ENCODE peak calls at places on chromosomes 12 and 14, in eight cellular contexts. One of them, this sample, is unnamed.

GRCh38 chr14:51597511-51597920 is 54.2 kb upstream of the FRMD6 start:
- DNase-seq in neural progenitor cell: no peak
- DNase-seq in omental fat pad: no peak
- DNase-seq in H9: no peak
- DNase-seq in NB4: no peak
- DNase-seq in astrocyte of the spinal cord: no peak
- DNase-seq in coronary artery: no peak
- DNase-seq in transverse colon: no peak
- DNase-seq in this sample: no peak

GRCh38 chr12:102023343-102023930 is 38.4 kb downstream of the WASHC3 start:
- DNase-seq in astrocyte of the spinal cord: peak
- DNase-seq in H9: no peak
- DNase-seq in coronary artery: no peak
- DNase-seq in omental fat pad: no peak
- DNase-seq in transverse colon: no peak
- DNase-seq in NB4: peak
- DNase-seq in neural progenitor cell: no peak
- DNase-seq in this sample: no peak

GRCh38 chr12:76820888-76821482 is 57.1 kb downstream of the ZDHHC17 start:
- DNase-seq in coronary artery: no peak
- DNase-seq in neural progenitor cell: peak
- DNase-seq in transverse colon: peak
- DNase-seq in astrocyte of the spinal cord: peak
- DNase-seq in NB4: peak
- DNase-seq in omental fat pad: no peak
- DNase-seq in H9: peak
- DNase-seq in this sample: peak

GRCh38 chr12:90858261-90858660 is 96.7 kb downstream of the CCER1 start:
- DNase-seq in coronary artery: no peak
- DNase-seq in neural progenitor cell: peak
- DNase-seq in astrocyte of the spinal cord: peak
- DNase-seq in transverse colon: peak
- DNase-seq in NB4: no peak
- DNase-seq in H9: no peak
- DNase-seq in omental fat pad: no peak
- DNase-seq in this sample: peak

GRCh38 chr14:34956906-34957305 is 25.9 kb upstream of the SRP54 start:
- DNase-seq in transverse colon: no peak
- DNase-seq in NB4: no peak
- DNase-seq in coronary artery: no peak
- DNase-seq in astrocyte of the spinal cord: no peak
- DNase-seq in neural progenitor cell: no peak
- DNase-seq in H9: no peak
- DNase-seq in omental fat pad: no peak
- DNase-seq in this sample: no peak

GRCh38 chr12:43444940-43445564 is 107.0 kb downstream of the ADAMTS20 start:
- DNase-seq in neural progenitor cell: peak
- DNase-seq in H9: peak
- DNase-seq in transverse colon: peak
- DNase-seq in astrocyte of the spinal cord: peak
- DNase-seq in NB4: peak
- DNase-seq in coronary artery: no peak
- DNase-seq in omental fat pad: peak
- DNase-seq in this sample: peak

GRCh38 chr12:26246483-26247164 is 51.3 kb downstream of the SSPN start:
- DNase-seq in neural progenitor cell: no peak
- DNase-seq in transverse colon: peak
- DNase-seq in omental fat pad: no peak
- DNase-seq in astrocyte of the spinal cord: no peak
- DNase-seq in NB4: no peak
- DNase-seq in H9: no peak
- DNase-seq in coronary artery: no peak
- DNase-seq in this sample: peak

GRCh38 chr14:78164226-78164853 is 5.8 kb upstream of the NRXN3 start:
- DNase-seq in transverse colon: peak
- DNase-seq in NB4: peak
- DNase-seq in astrocyte of the spinal cord: no peak
- DNase-seq in omental fat pad: no peak
- DNase-seq in neural progenitor cell: peak
- DNase-seq in H9: peak
- DNase-seq in coronary artery: no peak
- DNase-seq in this sample: peak

GRCh38 chr14:34258318-34258717 is 203.7 kb downstream of the SPTSSA start:
- DNase-seq in H9: no peak
- DNase-seq in astrocyte of the spinal cord: peak
- DNase-seq in transverse colon: no peak
- DNase-seq in coronary artery: no peak
- DNase-seq in neural progenitor cell: no peak
- DNase-seq in omental fat pad: no peak
- DNase-seq in NB4: no peak
- DNase-seq in this sample: peak

GRCh38 chr12:133081408-133081806 is 684 bp downstream of the ZNF140 start:
- DNase-seq in transverse colon: peak
- DNase-seq in NB4: peak
- DNase-seq in H9: no peak
- DNase-seq in omental fat pad: no peak
- DNase-seq in coronary artery: no peak
- DNase-seq in neural progenitor cell: no peak
- DNase-seq in astrocyte of the spinal cord: no peak
- DNase-seq in this sample: no peak

DNA sequence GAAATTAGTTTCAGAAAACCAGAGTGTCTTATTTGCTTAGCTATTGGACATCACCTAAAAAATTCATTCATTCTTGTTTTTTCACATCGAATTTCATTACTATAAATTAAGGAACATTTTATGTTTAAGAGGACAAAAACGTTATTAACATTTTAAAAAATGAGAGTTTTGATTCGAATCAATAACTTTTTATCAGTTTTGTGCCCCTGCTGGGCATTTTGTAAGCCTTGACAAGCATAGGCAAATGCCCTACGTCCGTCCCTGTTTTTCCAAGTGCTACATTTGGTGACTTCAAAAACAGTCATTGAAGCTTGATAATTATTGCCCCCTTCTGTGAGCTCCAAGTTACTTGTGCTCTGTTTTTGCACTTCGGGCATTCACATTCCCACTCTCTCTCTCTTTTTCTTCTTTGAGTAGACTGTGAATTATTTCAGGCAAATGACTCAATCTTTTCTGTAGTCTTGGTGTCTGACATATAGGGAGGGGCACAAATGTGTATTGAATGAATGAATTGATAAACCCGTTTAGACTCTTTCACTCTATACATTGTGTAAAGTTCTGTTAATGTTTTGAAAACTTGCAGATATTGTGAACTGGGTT is 1.2 kb downstream of the APAF1 start:
- DNase-seq in astrocyte of the spinal cord: peak
- DNase-seq in omental fat pad: no peak
- DNase-seq in neural progenitor cell: peak
- DNase-seq in coronary artery: no peak
- DNase-seq in NB4: peak
- DNase-seq in H9: no peak
- DNase-seq in transverse colon: no peak
- DNase-seq in this sample: peak
- TF ChIP-seq CTCF in astrocyte of the spinal cord: no peak
- TF ChIP-seq CTCF in omental fat pad: no peak
- TF ChIP-seq CTCF in neural progenitor cell: peak
- TF ChIP-seq CTCF in coronary artery: no peak
- TF ChIP-seq CTCF in NB4: peak
- TF ChIP-seq CTCF in H9: no peak
- TF ChIP-seq CTCF in transverse colon: no peak
- TF ChIP-seq CTCF in this sample: no peak

GRCh38 chr12:109449845-109450532 is 27.1 kb downstream of the KCTD10 start:
- DNase-seq in transverse colon: peak
- DNase-seq in H9: no peak
- DNase-seq in astrocyte of the spinal cord: no peak
- DNase-seq in omental fat pad: no peak
- DNase-seq in coronary artery: no peak
- DNase-seq in neural progenitor cell: no peak
- DNase-seq in NB4: no peak
- DNase-seq in this sample: no peak
- TF ChIP-seq CTCF in transverse colon: peak
- TF ChIP-seq CTCF in H9: no peak
- TF ChIP-seq CTCF in astrocyte of the spinal cord: peak
- TF ChIP-seq CTCF in omental fat pad: no peak
- TF ChIP-seq CTCF in coronary artery: no peak
- TF ChIP-seq CTCF in neural progenitor cell: no peak
- TF ChIP-seq CTCF in NB4: no peak
- TF ChIP-seq CTCF in this sample: no peak

GRCh38 chr14:67497716-67498115 is 9.2 kb upstream of the TMEM229B start:
- DNase-seq in NB4: no peak
- DNase-seq in H9: no peak
- DNase-seq in neural progenitor cell: no peak
- DNase-seq in transverse colon: no peak
- DNase-seq in omental fat pad: no peak
- DNase-seq in astrocyte of the spinal cord: no peak
- DNase-seq in coronary artery: no peak
- DNase-seq in this sample: no peak
- TF ChIP-seq CTCF in NB4: no peak
- TF ChIP-seq CTCF in H9: no peak
- TF ChIP-seq CTCF in neural progenitor cell: no peak
- TF ChIP-seq CTCF in transverse colon: no peak
- TF ChIP-seq CTCF in omental fat pad: no peak
- TF ChIP-seq CTCF in astrocyte of the spinal cord: no peak
- TF ChIP-seq CTCF in coronary artery: no peak
- TF ChIP-seq CTCF in this sample: no peak

GRCh38 chr12:96719671-96720362 is 187.2 kb upstream of the NEDD1 start:
- DNase-seq in omental fat pad: no peak
- DNase-seq in coronary artery: no peak
- DNase-seq in H9: no peak
- DNase-seq in NB4: peak
- DNase-seq in astrocyte of the spinal cord: peak
- DNase-seq in neural progenitor cell: no peak
- DNase-seq in transverse colon: peak
- DNase-seq in this sample: peak

GRCh38 chr12:96720363-96720705 is 186.7 kb upstream of the NEDD1 start:
- DNase-seq in NB4: peak
- DNase-seq in H9: peak
- DNase-seq in omental fat pad: no peak
- DNase-seq in coronary artery: no peak
- DNase-seq in neural progenitor cell: no peak
- DNase-seq in transverse colon: peak
- DNase-seq in astrocyte of the spinal cord: no peak
- DNase-seq in this sample: peak
- TF ChIP-seq CTCF in NB4: no peak
- TF ChIP-seq CTCF in H9: peak
- TF ChIP-seq CTCF in omental fat pad: no peak
- TF ChIP-seq CTCF in coronary artery: no peak
- TF ChIP-seq CTCF in neural progenitor cell: no peak
- TF ChIP-seq CTCF in transverse colon: no peak
- TF ChIP-seq CTCF in astrocyte of the spinal cord: peak
- TF ChIP-seq CTCF in this sample: no peak

DNA sequence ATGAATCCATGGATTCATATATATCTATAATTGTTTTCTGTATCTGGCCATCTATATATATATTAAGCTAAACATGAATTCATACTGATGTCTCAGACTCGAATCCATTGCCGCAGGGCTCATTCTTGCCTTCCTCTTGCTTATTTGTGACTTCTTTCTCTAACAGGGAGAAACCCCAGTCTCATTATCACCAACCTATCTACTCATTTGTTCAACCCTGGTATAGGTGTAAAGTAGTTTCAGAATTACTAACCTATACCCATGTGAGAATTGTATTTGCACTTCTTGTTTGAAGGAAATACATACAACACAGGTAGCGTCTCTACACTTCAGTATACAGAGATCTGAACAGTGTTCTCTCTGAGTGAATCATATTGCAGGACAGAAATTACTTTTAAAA is 77.7 kb downstream of the PTPN11 start:
- DNase-seq in omental fat pad: no peak
- DNase-seq in transverse colon: no peak
- DNase-seq in coronary artery: no peak
- DNase-seq in NB4: no peak
- DNase-seq in neural progenitor cell: no peak
- DNase-seq in H9: no peak
- DNase-seq in astrocyte of the spinal cord: no peak
- DNase-seq in this sample: no peak
- TF ChIP-seq CTCF in omental fat pad: no peak
- TF ChIP-seq CTCF in transverse colon: no peak
- TF ChIP-seq CTCF in coronary artery: no peak
- TF ChIP-seq CTCF in NB4: no peak
- TF ChIP-seq CTCF in neural progenitor cell: no peak
- TF ChIP-seq CTCF in H9: no peak
- TF ChIP-seq CTCF in astrocyte of the spinal cord: no peak
- TF ChIP-seq CTCF in this sample: no peak

GRCh38 chr14:57161583-57161982 is 107.1 kb downstream of the EXOC5 start:
- DNase-seq in coronary artery: no peak
- DNase-seq in NB4: no peak
- DNase-seq in omental fat pad: no peak
- DNase-seq in neural progenitor cell: no peak
- DNase-seq in H9: no peak
- DNase-seq in astrocyte of the spinal cord: no peak
- DNase-seq in transverse colon: no peak
- DNase-seq in this sample: no peak
- TF ChIP-seq CTCF in coronary artery: no peak
- TF ChIP-seq CTCF in NB4: no peak
- TF ChIP-seq CTCF in omental fat pad: no peak
- TF ChIP-seq CTCF in neural progenitor cell: no peak
- TF ChIP-seq CTCF in H9: no peak
- TF ChIP-seq CTCF in astrocyte of the spinal cord: no peak
- TF ChIP-seq CTCF in transverse colon: no peak
- TF ChIP-seq CTCF in this sample: no peak

GRCh38 chr14:97978336-97978735 is 1181.2 kb downstream of the VRK1 start:
- DNase-seq in omental fat pad: no peak
- DNase-seq in transverse colon: peak
- DNase-seq in neural progenitor cell: peak
- DNase-seq in NB4: peak
- DNase-seq in astrocyte of the spinal cord: peak
- DNase-seq in H9: peak
- DNase-seq in coronary artery: peak
- DNase-seq in this sample: peak
- TF ChIP-seq CTCF in omental fat pad: no peak
- TF ChIP-seq CTCF in transverse colon: peak
- TF ChIP-seq CTCF in neural progenitor cell: peak
- TF ChIP-seq CTCF in NB4: peak
- TF ChIP-seq CTCF in astrocyte of the spinal cord: peak
- TF ChIP-seq CTCF in H9: peak
- TF ChIP-seq CTCF in coronary artery: no peak
- TF ChIP-seq CTCF in this sample: peak

GRCh38 chr12:103494388-103494787 is 1.4 kb downstream of the C12orf42 start:
- DNase-seq in neural progenitor cell: no peak
- DNase-seq in coronary artery: no peak
- DNase-seq in NB4: no peak
- DNase-seq in H9: no peak
- DNase-seq in omental fat pad: no peak
- DNase-seq in transverse colon: no peak
- DNase-seq in astrocyte of the spinal cord: no peak
- DNase-seq in this sample: no peak

GRCh38 chr12:103495158-103495782 is 498 bp downstream of the C12orf42 start:
- DNase-seq in transverse colon: peak
- DNase-seq in neural progenitor cell: peak
- DNase-seq in astrocyte of the spinal cord: no peak
- DNase-seq in NB4: no peak
- DNase-seq in H9: peak
- DNase-seq in omental fat pad: no peak
- DNase-seq in coronary artery: no peak
- DNase-seq in this sample: no peak

GRCh38 chr12:103493199-103493598 is 2.6 kb downstream of the C12orf42 start:
- DNase-seq in coronary artery: no peak
- DNase-seq in astrocyte of the spinal cord: no peak
- DNase-seq in NB4: no peak
- DNase-seq in transverse colon: no peak
- DNase-seq in neural progenitor cell: no peak
- DNase-seq in H9: no peak
- DNase-seq in omental fat pad: no peak
- DNase-seq in this sample: peak

GRCh38 chr12:103498990-103499389 is 3.2 kb upstream of the C12orf42 start:
- DNase-seq in neural progenitor cell: no peak
- DNase-seq in NB4: no peak
- DNase-seq in transverse colon: no peak
- DNase-seq in omental fat pad: no peak
- DNase-seq in coronary artery: no peak
- DNase-seq in astrocyte of the spinal cord: no peak
- DNase-seq in H9: no peak
- DNase-seq in this sample: no peak

GRCh38 chr12:103495783-103496456 is at the start of gene C12orf42:
- DNase-seq in NB4: no peak
- DNase-seq in omental fat pad: no peak
- DNase-seq in coronary artery: no peak
- DNase-seq in H9: peak
- DNase-seq in astrocyte of the spinal cord: no peak
- DNase-seq in neural progenitor cell: peak
- DNase-seq in transverse colon: peak
- DNase-seq in this sample: peak
- TF ChIP-seq CTCF in NB4: peak
- TF ChIP-seq CTCF in omental fat pad: no peak
- TF ChIP-seq CTCF in coronary artery: no peak
- TF ChIP-seq CTCF in H9: peak
- TF ChIP-seq CTCF in astrocyte of the spinal cord: peak
- TF ChIP-seq CTCF in neural progenitor cell: peak
- TF ChIP-seq CTCF in transverse colon: no peak
- TF ChIP-seq CTCF in this sample: peak

This sample was measured in MCF 10A.